ENCODE peak calls at places on chromosome 12, in five cellular contexts. X, I, J, U and K are unnamed samples.

GRCh38 chr12:53267309-53268008 is 640 bp upstream of the ESPL1 start:
- DNase-seq in X (no peak), I (no peak), J (no peak), U (no peak), K (no peak)

GRCh38 chr12:116263431-116263830 is 14.1 kb downstream of the MED13L start:
- DNase-seq in X (no peak), I (no peak), J (no peak), U (no peak), K (no peak)

GRCh38 chr12:34108967-34109366 is 86.7 kb downstream of the ALG10 start:
- DNase-seq in X (no peak), I (no peak), J (no peak), U (no peak), K (no peak)

GRCh38 chr12:124185970-124186686 is 108.8 kb upstream of the RFLNA start:
- DNase-seq in X (no peak), I (no peak), J (no peak), U (peak), K (no peak)

GRCh38 chr12:124626841-124627502 is 59.6 kb upstream of the NCOR2 start:
- DNase-seq in X (no peak), I (peak), J (peak), U (no peak), K (peak)

GRCh38 chr12:10140001-10140400 is 10.0 kb upstream of the CLEC7A start:
- DNase-seq in X (peak), I (peak), J (peak), U (peak), K (peak)

GRCh38 chr12:107530706-107531105 is 154.9 kb upstream of the PWP1 start:
- DNase-seq in X (no peak), I (no peak), J (no peak), U (no peak), K (no peak)

GRCh38 chr12:116037941-116038837 is 239.3 kb downstream of the MED13L start:
- DNase-seq in X (peak), I (peak), J (no peak), U (no peak), K (peak)

GRCh38 chr12:13337786-13338185 is 141.3 kb downstream of the EMP1 start:
- DNase-seq in X (no peak), I (no peak), J (no peak), U (no peak), K (no peak)